ENCODE peak calls at places on chromosomes 5 and 9, in eight cellular contexts. One of them, this sample, is unnamed.

GRCh38 chr5:115930630-115931337 is 31.5 kb upstream of the LVRN start:
- DNase-seq in right lobe of liver: no peak
- DNase-seq in psoas muscle: no peak
- DNase-seq in fibroblast of lung: peak; percentile 22
- DNase-seq in astrocyte: peak; percentile 12
- DNase-seq in HCT116: no peak
- DNase-seq in cardiac muscle cell: peak; percentile 40
- DNase-seq in uterus: no peak
- DNase-seq in this sample: no peak

GRCh38 chr5:127068771-127069330 is 4.5 kb downstream of the C5orf63 start:
- DNase-seq in astrocyte: peak; percentile 78
- DNase-seq in fibroblast of lung: peak; percentile 83
- DNase-seq in psoas muscle: no peak
- DNase-seq in HCT116: no peak
- DNase-seq in uterus: no peak
- DNase-seq in cardiac muscle cell: peak; percentile 90
- DNase-seq in right lobe of liver: peak; percentile 22
- DNase-seq in this sample: no peak

GRCh38 chr5:157747766-157748700 is 4.5 kb downstream of the LSM11 start:
- DNase-seq in uterus: no peak
- DNase-seq in psoas muscle: no peak
- DNase-seq in right lobe of liver: no peak
- DNase-seq in cardiac muscle cell: peak; percentile 34
- DNase-seq in fibroblast of lung: peak; percentile 30
- DNase-seq in HCT116: no peak
- DNase-seq in astrocyte: no peak
- DNase-seq in this sample: no peak

GRCh38 chr9:92253656-92254055 is 39.8 kb downstream of the IARS1 start:
- DNase-seq in psoas muscle: no peak
- DNase-seq in astrocyte: no peak
- DNase-seq in HCT116: no peak
- DNase-seq in uterus: no peak
- DNase-seq in fibroblast of lung: no peak
- DNase-seq in cardiac muscle cell: no peak
- DNase-seq in right lobe of liver: no peak
- DNase-seq in this sample: no peak

GRCh38 chr9:134375430-134376385 is 49.5 kb downstream of the RXRA start:
- DNase-seq in uterus: peak; percentile 74
- DNase-seq in astrocyte: peak; percentile 43
- DNase-seq in HCT116: no peak
- DNase-seq in right lobe of liver: peak; percentile 80
- DNase-seq in fibroblast of lung: peak; percentile 56
- DNase-seq in cardiac muscle cell: peak; percentile 48
- DNase-seq in psoas muscle: peak; percentile 88
- DNase-seq in this sample: no peak

GRCh38 chr9:68851657-68852056 is 146.6 kb downstream of the PIP5K1B start:
- DNase-seq in astrocyte: no peak
- DNase-seq in fibroblast of lung: peak; percentile 3
- DNase-seq in psoas muscle: no peak
- DNase-seq in uterus: no peak
- DNase-seq in HCT116: no peak
- DNase-seq in right lobe of liver: no peak
- DNase-seq in cardiac muscle cell: peak; percentile 2
- DNase-seq in this sample: peak; percentile 9

GRCh38 chr9:11805969-11806368 is 887.2 kb upstream of the TYRP1 start:
- DNase-seq in astrocyte: no peak
- DNase-seq in right lobe of liver: no peak
- DNase-seq in psoas muscle: no peak
- DNase-seq in fibroblast of lung: no peak
- DNase-seq in uterus: no peak
- DNase-seq in cardiac muscle cell: no peak
- DNase-seq in HCT116: no peak
- DNase-seq in this sample: no peak

GRCh38 chr5:96823900-96824351 is 16.2 kb upstream of the ERAP1 start:
- DNase-seq in HCT116: no peak
- DNase-seq in fibroblast of lung: peak; percentile 91
- DNase-seq in astrocyte: peak; percentile 89
- DNase-seq in cardiac muscle cell: peak; percentile 55
- DNase-seq in psoas muscle: no peak
- DNase-seq in uterus: no peak
- DNase-seq in right lobe of liver: no peak
- DNase-seq in this sample: peak; percentile 55

DNA sequence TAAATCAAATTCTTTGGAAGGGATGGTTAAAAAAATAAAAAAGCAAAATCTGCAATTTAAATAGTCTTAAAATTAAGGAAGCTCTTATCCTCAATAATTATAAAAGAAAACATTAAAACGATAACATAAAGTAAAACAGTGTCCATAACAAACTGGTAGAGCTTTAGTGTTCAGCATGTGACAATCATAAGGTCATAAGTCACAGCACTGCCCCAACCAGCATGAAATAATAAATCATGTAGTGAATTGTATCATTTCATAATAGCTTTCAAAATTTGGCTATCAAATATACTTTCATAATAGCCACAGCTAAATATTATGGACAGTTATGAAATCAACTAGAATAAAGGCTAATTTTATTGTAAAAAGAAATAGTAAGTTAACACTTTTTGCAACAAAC is 10.0 kb downstream of the NR3C1 start:
- DNase-seq in HCT116: no peak
- DNase-seq in psoas muscle: no peak
- DNase-seq in uterus: no peak
- DNase-seq in right lobe of liver: no peak
- DNase-seq in fibroblast of lung: no peak
- DNase-seq in astrocyte: no peak
- DNase-seq in cardiac muscle cell: no peak
- DNase-seq in this sample: no peak
- H3K36me3 ChIP-seq in HCT116: no peaks in the 10 kb centered on the region
- H3K36me3 ChIP-seq in psoas muscle: no peaks in the 10 kb centered on the region
- H3K36me3 ChIP-seq in uterus: no peaks in the 10 kb centered on the region
- H3K36me3 ChIP-seq in right lobe of liver: no peaks in the 10 kb centered on the region
- H3K36me3 ChIP-seq in fibroblast of lung: no peaks in the 10 kb centered on the region
- H3K36me3 ChIP-seq in astrocyte: no peaks in the 10 kb centered on the region
- H3K36me3 ChIP-seq in cardiac muscle cell: no peaks in the 10 kb centered on the region
- H3K36me3 ChIP-seq in this sample: no peaks in the 10 kb centered on the region

DNA sequence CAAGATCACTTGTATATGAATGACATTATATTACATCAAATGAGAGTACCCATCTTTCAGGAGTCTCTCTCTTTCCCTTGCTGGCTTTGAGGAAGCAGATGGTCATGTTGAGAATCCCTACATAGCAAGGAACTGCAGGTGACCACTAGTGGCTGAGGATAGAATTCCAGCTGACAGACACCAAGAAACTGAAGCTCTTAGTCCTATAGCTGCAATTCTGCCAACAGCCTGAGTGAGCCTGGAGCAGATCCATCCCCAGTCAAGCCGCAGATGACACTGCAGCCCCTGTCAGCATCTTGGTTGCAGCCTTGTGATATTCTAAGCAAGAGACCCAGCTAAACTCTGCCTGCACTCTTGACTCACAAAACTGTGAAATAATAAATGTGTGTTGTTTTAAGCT is 531.5 kb downstream of the CSNK1G3 start:
- DNase-seq in astrocyte: no peak
- DNase-seq in psoas muscle: no peak
- DNase-seq in cardiac muscle cell: no peak
- DNase-seq in right lobe of liver: no peak
- DNase-seq in HCT116: peak; percentile 28
- DNase-seq in fibroblast of lung: no peak
- DNase-seq in uterus: no peak
- DNase-seq in this sample: no peak
- TF ChIP-seq CTCF in astrocyte: no peak
- TF ChIP-seq CTCF in psoas muscle: no peak
- TF ChIP-seq CTCF in cardiac muscle cell: peak; percentile 7
- TF ChIP-seq CTCF in right lobe of liver: no peak
- TF ChIP-seq CTCF in HCT116: peak; percentile 44
- TF ChIP-seq CTCF in fibroblast of lung: no peak
- TF ChIP-seq CTCF in uterus: no peak
- TF ChIP-seq CTCF in this sample: no peak

GRCh38 chr5:6732634-6733410 is 19.6 kb downstream of the TENT4A start:
- DNase-seq in right lobe of liver: no peak
- DNase-seq in uterus: peak; percentile 32
- DNase-seq in fibroblast of lung: peak; percentile 81
- DNase-seq in HCT116: no peak
- DNase-seq in psoas muscle: peak; percentile 40
- DNase-seq in astrocyte: peak; percentile 73
- DNase-seq in cardiac muscle cell: peak; percentile 79
- DNase-seq in this sample: no peak
- H3K36me3 ChIP-seq in right lobe of liver: no peaks in the 10 kb centered on the region
- H3K36me3 ChIP-seq in uterus: no peaks in the 10 kb centered on the region
- H3K36me3 ChIP-seq in fibroblast of lung: peaks cover 2% of the 10 kb centered on the region
- H3K36me3 ChIP-seq in HCT116: peaks cover 7% of the 10 kb centered on the region
- H3K36me3 ChIP-seq in psoas muscle: no peaks in the 10 kb centered on the region
- H3K36me3 ChIP-seq in astrocyte: peaks cover 3% of the 10 kb centered on the region
- H3K36me3 ChIP-seq in cardiac muscle cell: no peaks in the 10 kb centered on the region
- H3K36me3 ChIP-seq in this sample: no peaks in the 10 kb centered on the region

GRCh38 chr9:130320697-130321080 is 55.1 kb downstream of the HMCN2 start:
- DNase-seq in astrocyte: no peak
- DNase-seq in fibroblast of lung: no peak
- DNase-seq in HCT116: no peak
- DNase-seq in psoas muscle: no peak
- DNase-seq in right lobe of liver: no peak
- DNase-seq in cardiac muscle cell: no peak
- DNase-seq in uterus: no peak
- DNase-seq in this sample: no peak
- TF ChIP-seq CTCF in astrocyte: no peak
- TF ChIP-seq CTCF in fibroblast of lung: no peak
- TF ChIP-seq CTCF in HCT116: peak; percentile 37
- TF ChIP-seq CTCF in psoas muscle: no peak
- TF ChIP-seq CTCF in right lobe of liver: no peak
- TF ChIP-seq CTCF in cardiac muscle cell: peak; percentile 23
- TF ChIP-seq CTCF in uterus: no peak
- TF ChIP-seq CTCF in this sample: peak; percentile 19

DNA sequence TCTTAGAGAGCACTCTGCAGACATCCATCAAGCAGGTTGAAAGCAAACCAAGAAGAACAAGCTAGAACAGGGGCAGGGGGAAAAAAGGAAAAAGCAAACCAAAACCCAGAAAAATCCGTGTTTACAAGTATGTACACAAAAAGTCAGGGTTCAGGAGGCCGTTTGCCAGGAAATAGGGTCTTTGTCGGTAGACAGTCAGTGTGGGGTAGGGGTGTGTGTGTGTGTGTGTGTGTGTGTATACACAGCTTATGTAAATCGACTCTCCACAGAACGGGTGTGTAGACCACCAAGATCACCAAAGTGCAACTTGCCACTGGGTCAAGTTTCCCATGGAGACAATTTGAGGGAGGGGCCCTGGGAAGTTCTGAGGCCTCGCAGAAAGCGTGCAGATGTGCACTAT is 13.1 kb downstream of the SPRY4 start:
- DNase-seq in HCT116: no peak
- DNase-seq in fibroblast of lung: no peak
- DNase-seq in cardiac muscle cell: no peak
- DNase-seq in right lobe of liver: no peak
- DNase-seq in astrocyte: no peak
- DNase-seq in uterus: no peak
- DNase-seq in psoas muscle: no peak
- DNase-seq in this sample: no peak
- H3K36me3 ChIP-seq in HCT116: peaks cover 78% of the 10 kb centered on the region
- H3K36me3 ChIP-seq in fibroblast of lung: peaks cover 26% of the 10 kb centered on the region
- H3K36me3 ChIP-seq in cardiac muscle cell: no peaks in the 10 kb centered on the region
- H3K36me3 ChIP-seq in right lobe of liver: peaks cover 8% of the 10 kb centered on the region
- H3K36me3 ChIP-seq in astrocyte: peaks cover 46% of the 10 kb centered on the region
- H3K36me3 ChIP-seq in uterus: no peaks in the 10 kb centered on the region
- H3K36me3 ChIP-seq in psoas muscle: no peaks in the 10 kb centered on the region
- H3K36me3 ChIP-seq in this sample: no peaks in the 10 kb centered on the region

GRCh38 chr5:150613991-150614650 is 26.3 kb upstream of the SYNPO start:
- DNase-seq in cardiac muscle cell: no peak
- DNase-seq in fibroblast of lung: no peak
- DNase-seq in astrocyte: no peak
- DNase-seq in right lobe of liver: peak; percentile 81
- DNase-seq in HCT116: no peak
- DNase-seq in uterus: no peak
- DNase-seq in psoas muscle: no peak
- DNase-seq in this sample: no peak
- TF ChIP-seq CTCF in cardiac muscle cell: peak; percentile 35
- TF ChIP-seq CTCF in fibroblast of lung: no peak
- TF ChIP-seq CTCF in astrocyte: no peak
- TF ChIP-seq CTCF in right lobe of liver: peak; percentile 47
- TF ChIP-seq CTCF in HCT116: peak; percentile 60
- TF ChIP-seq CTCF in uterus: peak; percentile 12
- TF ChIP-seq CTCF in psoas muscle: peak; percentile 19
- TF ChIP-seq CTCF in this sample: peak; percentile 26

GRCh38 chr9:114348261-114348905 is 18.7 kb downstream of the ORM2 start:
- DNase-seq in uterus: no peak
- DNase-seq in cardiac muscle cell: no peak
- DNase-seq in right lobe of liver: no peak
- DNase-seq in astrocyte: no peak
- DNase-seq in HCT116: no peak
- DNase-seq in fibroblast of lung: no peak
- DNase-seq in psoas muscle: no peak
- DNase-seq in this sample: no peak

GRCh38 chr9:114351932-114352331 is 22.3 kb downstream of the ORM2 start:
- DNase-seq in cardiac muscle cell: no peak
- DNase-seq in fibroblast of lung: no peak
- DNase-seq in right lobe of liver: no peak
- DNase-seq in astrocyte: no peak
- DNase-seq in psoas muscle: no peak
- DNase-seq in HCT116: no peak
- DNase-seq in uterus: no peak
- DNase-seq in this sample: no peak

GRCh38 chr9:114350636-114351396 is 21.1 kb downstream of the ORM2 start:
- DNase-seq in HCT116: no peak
- DNase-seq in uterus: no peak
- DNase-seq in astrocyte: no peak
- DNase-seq in fibroblast of lung: no peak
- DNase-seq in right lobe of liver: no peak
- DNase-seq in cardiac muscle cell: no peak
- DNase-seq in psoas muscle: no peak
- DNase-seq in this sample: no peak

GRCh38 chr9:114348906-114349482 is 19.3 kb downstream of the ORM2 start:
- DNase-seq in astrocyte: peak; percentile 99
- DNase-seq in psoas muscle: peak; percentile 65
- DNase-seq in fibroblast of lung: peak; percentile 100
- DNase-seq in uterus: peak; percentile 89
- DNase-seq in cardiac muscle cell: peak; percentile 98
- DNase-seq in HCT116: peak; percentile 36
- DNase-seq in right lobe of liver: peak; percentile 43
- DNase-seq in this sample: peak; percentile 94

GRCh38 chr9:114349713-114350480 is 20.2 kb downstream of the ORM2 start:
- DNase-seq in HCT116: no peak
- DNase-seq in right lobe of liver: no peak
- DNase-seq in astrocyte: no peak
- DNase-seq in uterus: no peak
- DNase-seq in psoas muscle: no peak
- DNase-seq in fibroblast of lung: no peak
- DNase-seq in cardiac muscle cell: no peak
- DNase-seq in this sample: no peak
- H3K36me3 ChIP-seq in HCT116: no peaks in the 10 kb centered on the region
- H3K36me3 ChIP-seq in right lobe of liver: peaks cover 66% of the 10 kb centered on the region
- H3K36me3 ChIP-seq in astrocyte: peaks cover 12% of the 10 kb centered on the region
- H3K36me3 ChIP-seq in uterus: no peaks in the 10 kb centered on the region
- H3K36me3 ChIP-seq in psoas muscle: peaks cover 43% of the 10 kb centered on the region
- H3K36me3 ChIP-seq in fibroblast of lung: peaks cover 18% of the 10 kb centered on the region
- H3K36me3 ChIP-seq in cardiac muscle cell: peaks cover 35% of the 10 kb centered on the region
- H3K36me3 ChIP-seq in this sample: no peaks in the 10 kb centered on the region

GRCh38 chr5:37838152-37838932 is 1.5 kb downstream of the GDNF start:
- DNase-seq in cardiac muscle cell: peak; percentile 33
- DNase-seq in fibroblast of lung: peak; percentile 52
- DNase-seq in psoas muscle: no peak
- DNase-seq in uterus: peak; percentile 18
- DNase-seq in astrocyte: no peak
- DNase-seq in right lobe of liver: no peak
- DNase-seq in HCT116: no peak
- DNase-seq in this sample: peak; percentile 47
- TF ChIP-seq CTCF in cardiac muscle cell: peak; percentile 17
- TF ChIP-seq CTCF in fibroblast of lung: no peak
- TF ChIP-seq CTCF in psoas muscle: no peak
- TF ChIP-seq CTCF in uterus: no peak
- TF ChIP-seq CTCF in astrocyte: peak; percentile 9
- TF ChIP-seq CTCF in right lobe of liver: no peak
- TF ChIP-seq CTCF in HCT116: no peak
- TF ChIP-seq CTCF in this sample: no peak